ENCODE peak calls at places on chromosomes 5 and 9, in ten cellular contexts. One of them, this sample, is unnamed.

GRCh38 chr5:67047180-67047579 is 149.4 kb downstream of the CD180 start:
- DNase-seq in mucosa of descending colon: peak; percentile 43
- DNase-seq in HFFc6: no peak
- DNase-seq in body of pancreas: peak; percentile 37
- DNase-seq in foreskin keratinocyte: no peak
- DNase-seq in lower leg skin: peak; percentile 82
- DNase-seq in AG04449: no peak
- DNase-seq in adrenal gland: peak; percentile 52
- DNase-seq in RWPE1: no peak
- DNase-seq in GM10248: no peak
- DNase-seq in this sample: no peak

GRCh38 chr9:88748566-88749238 is 213.7 kb downstream of the NXNL2 start:
- DNase-seq in mucosa of descending colon: no peak
- DNase-seq in HFFc6: peak; percentile 65
- DNase-seq in body of pancreas: no peak
- DNase-seq in foreskin keratinocyte: no peak
- DNase-seq in lower leg skin: no peak
- DNase-seq in AG04449: no peak
- DNase-seq in adrenal gland: no peak
- DNase-seq in RWPE1: no peak
- DNase-seq in GM10248: no peak
- DNase-seq in this sample: no peak

GRCh38 chr5:131224387-131225191 is 39.3 kb upstream of the CDC42SE2 start:
- DNase-seq in mucosa of descending colon: peak; percentile 62
- DNase-seq in HFFc6: no peak
- DNase-seq in body of pancreas: peak; percentile 15
- DNase-seq in foreskin keratinocyte: no peak
- DNase-seq in lower leg skin: no peak
- DNase-seq in AG04449: no peak
- DNase-seq in adrenal gland: peak; percentile 26
- DNase-seq in RWPE1: no peak
- DNase-seq in GM10248: peak; percentile 61
- DNase-seq in this sample: no peak

GRCh38 chr9:131678499-131679111 is 61.3 kb downstream of the RAPGEF1 start:
- DNase-seq in mucosa of descending colon: peak; percentile 64
- DNase-seq in HFFc6: peak; percentile 95
- DNase-seq in body of pancreas: peak; percentile 72
- DNase-seq in foreskin keratinocyte: peak; percentile 94
- DNase-seq in lower leg skin: peak; percentile 93
- DNase-seq in AG04449: peak; percentile 88
- DNase-seq in adrenal gland: peak; percentile 80
- DNase-seq in RWPE1: peak; percentile 100
- DNase-seq in GM10248: peak; percentile 87
- DNase-seq in this sample: no peak

GRCh38 chr9:133571896-133572595 is 37.1 kb downstream of the FAM163B start:
- DNase-seq in mucosa of descending colon: no peak
- DNase-seq in HFFc6: no peak
- DNase-seq in body of pancreas: no peak
- DNase-seq in foreskin keratinocyte: no peak
- DNase-seq in lower leg skin: no peak
- DNase-seq in AG04449: no peak
- DNase-seq in adrenal gland: no peak
- DNase-seq in RWPE1: no peak
- DNase-seq in GM10248: no peak
- DNase-seq in this sample: no peak

GRCh38 chr5:89071101-89071940 is 188.3 kb upstream of the MEF2C start:
- DNase-seq in mucosa of descending colon: no peak
- DNase-seq in HFFc6: no peak
- DNase-seq in body of pancreas: no peak
- DNase-seq in foreskin keratinocyte: no peak
- DNase-seq in lower leg skin: no peak
- DNase-seq in AG04449: no peak
- DNase-seq in adrenal gland: no peak
- DNase-seq in RWPE1: no peak
- DNase-seq in GM10248: peak; percentile 29
- DNase-seq in this sample: no peak

GRCh38 chr5:76401801-76402250 is 1.3 kb upstream of the IQGAP2 start:
- DNase-seq in mucosa of descending colon: peak; percentile 42
- DNase-seq in HFFc6: no peak
- DNase-seq in body of pancreas: no peak
- DNase-seq in foreskin keratinocyte: no peak
- DNase-seq in lower leg skin: no peak
- DNase-seq in AG04449: no peak
- DNase-seq in adrenal gland: peak; percentile 31
- DNase-seq in RWPE1: no peak
- DNase-seq in GM10248: peak; percentile 31
- DNase-seq in this sample: no peak

GRCh38 chr5:102531506-102531905 is 32.7 kb upstream of the SLCO6A1 start:
- DNase-seq in mucosa of descending colon: no peak
- DNase-seq in HFFc6: no peak
- DNase-seq in body of pancreas: no peak
- DNase-seq in foreskin keratinocyte: no peak
- DNase-seq in lower leg skin: no peak
- DNase-seq in AG04449: no peak
- DNase-seq in adrenal gland: no peak
- DNase-seq in RWPE1: no peak
- DNase-seq in GM10248: no peak
- DNase-seq in this sample: no peak

GRCh38 chr9:33939924-33940874 is 108.5 kb downstream of the UBAP2 start:
- DNase-seq in mucosa of descending colon: peak; percentile 51
- DNase-seq in HFFc6: no peak
- DNase-seq in body of pancreas: no peak
- DNase-seq in foreskin keratinocyte: peak; percentile 21
- DNase-seq in lower leg skin: no peak
- DNase-seq in AG04449: no peak
- DNase-seq in adrenal gland: no peak
- DNase-seq in RWPE1: no peak
- DNase-seq in GM10248: no peak
- DNase-seq in this sample: no peak

GRCh38 chr9:35537898-35538297 is 48.0 kb downstream of the RUSC2 start:
- DNase-seq in mucosa of descending colon: peak; percentile 19
- DNase-seq in HFFc6: no peak
- DNase-seq in body of pancreas: no peak
- DNase-seq in foreskin keratinocyte: no peak
- DNase-seq in lower leg skin: peak; percentile 85
- DNase-seq in AG04449: no peak
- DNase-seq in adrenal gland: no peak
- DNase-seq in RWPE1: no peak
- DNase-seq in GM10248: no peak
- DNase-seq in this sample: no peak

GRCh38 chr9:96193356-96193755 is 108.6 kb downstream of the HSD17B3 start:
- DNase-seq in mucosa of descending colon: no peak
- DNase-seq in HFFc6: no peak
- DNase-seq in body of pancreas: no peak
- DNase-seq in foreskin keratinocyte: no peak
- DNase-seq in lower leg skin: no peak
- DNase-seq in AG04449: no peak
- DNase-seq in adrenal gland: no peak
- DNase-seq in RWPE1: no peak
- DNase-seq in GM10248: no peak
- DNase-seq in this sample: no peak

GRCh38 chr9:135213566-135213965 is 126.1 kb downstream of the OLFM1 start:
- DNase-seq in mucosa of descending colon: no peak
- DNase-seq in HFFc6: no peak
- DNase-seq in body of pancreas: peak; percentile 3
- DNase-seq in foreskin keratinocyte: no peak
- DNase-seq in lower leg skin: no peak
- DNase-seq in AG04449: no peak
- DNase-seq in adrenal gland: no peak
- DNase-seq in RWPE1: no peak
- DNase-seq in GM10248: no peak
- DNase-seq in this sample: no peak

GRCh38 chr5:146048994-146049703 is 56.2 kb downstream of the PLAC8L1 start:
- DNase-seq in mucosa of descending colon: peak; percentile 77
- DNase-seq in HFFc6: peak; percentile 70
- DNase-seq in body of pancreas: peak; percentile 56
- DNase-seq in foreskin keratinocyte: peak; percentile 59
- DNase-seq in lower leg skin: no peak
- DNase-seq in AG04449: peak; percentile 46
- DNase-seq in adrenal gland: peak; percentile 57
- DNase-seq in RWPE1: peak; percentile 92
- DNase-seq in GM10248: peak; percentile 48
- DNase-seq in this sample: no peak

GRCh38 chr5:138177936-138178515 is 404 bp downstream of the BRD8 start:
- DNase-seq in mucosa of descending colon: peak; percentile 71
- DNase-seq in HFFc6: peak; percentile 9
- DNase-seq in body of pancreas: no peak
- DNase-seq in foreskin keratinocyte: peak; percentile 23
- DNase-seq in lower leg skin: no peak
- DNase-seq in AG04449: no peak
- DNase-seq in adrenal gland: peak; percentile 33
- DNase-seq in RWPE1: peak; percentile 73
- DNase-seq in GM10248: peak; percentile 58
- DNase-seq in this sample: no peak

GRCh38 chr5:63053019-63053638 is 474.5 kb downstream of the LRRC70 start:
- DNase-seq in mucosa of descending colon: no peak
- DNase-seq in HFFc6: no peak
- DNase-seq in body of pancreas: peak; percentile 47
- DNase-seq in foreskin keratinocyte: no peak
- DNase-seq in lower leg skin: no peak
- DNase-seq in AG04449: no peak
- DNase-seq in adrenal gland: no peak
- DNase-seq in RWPE1: no peak
- DNase-seq in GM10248: no peak
- DNase-seq in this sample: no peak

GRCh38 chr5:134142088-134142487 is 27.6 kb downstream of the TCF7 start:
- DNase-seq in mucosa of descending colon: no peak
- DNase-seq in HFFc6: no peak
- DNase-seq in body of pancreas: peak; percentile 9
- DNase-seq in foreskin keratinocyte: no peak
- DNase-seq in lower leg skin: peak; percentile 45
- DNase-seq in AG04449: no peak
- DNase-seq in adrenal gland: peak; percentile 20
- DNase-seq in RWPE1: no peak
- DNase-seq in GM10248: no peak
- DNase-seq in this sample: peak; percentile 65

GRCh38 chr5:134139891-134140469 is 25.5 kb downstream of the TCF7 start:
- DNase-seq in mucosa of descending colon: peak; percentile 2
- DNase-seq in HFFc6: no peak
- DNase-seq in body of pancreas: peak; percentile 6
- DNase-seq in foreskin keratinocyte: no peak
- DNase-seq in lower leg skin: peak; percentile 81
- DNase-seq in AG04449: no peak
- DNase-seq in adrenal gland: peak; percentile 17
- DNase-seq in RWPE1: no peak
- DNase-seq in GM10248: no peak
- DNase-seq in this sample: peak; percentile 52

GRCh38 chr5:134142806-134143205 is 28.3 kb downstream of the TCF7 start:
- DNase-seq in mucosa of descending colon: no peak
- DNase-seq in HFFc6: no peak
- DNase-seq in body of pancreas: no peak
- DNase-seq in foreskin keratinocyte: no peak
- DNase-seq in lower leg skin: peak; percentile 72
- DNase-seq in AG04449: no peak
- DNase-seq in adrenal gland: peak; percentile 21
- DNase-seq in RWPE1: no peak
- DNase-seq in GM10248: no peak
- DNase-seq in this sample: peak; percentile 62

GRCh38 chr5:134140530-134141201 is 26.2 kb downstream of the TCF7 start:
- DNase-seq in mucosa of descending colon: peak; percentile 81
- DNase-seq in HFFc6: peak; percentile 70
- DNase-seq in body of pancreas: peak; percentile 78
- DNase-seq in foreskin keratinocyte: peak; percentile 86
- DNase-seq in lower leg skin: peak; percentile 91
- DNase-seq in AG04449: peak; percentile 4
- DNase-seq in adrenal gland: peak; percentile 92
- DNase-seq in RWPE1: peak; percentile 93
- DNase-seq in GM10248: peak; percentile 74
- DNase-seq in this sample: peak; percentile 75

GRCh38 chr5:134141346-134142050 is 27.0 kb downstream of the TCF7 start:
- DNase-seq in mucosa of descending colon: no peak
- DNase-seq in HFFc6: peak; percentile 19
- DNase-seq in body of pancreas: peak; percentile 6
- DNase-seq in foreskin keratinocyte: no peak
- DNase-seq in lower leg skin: peak; percentile 68
- DNase-seq in AG04449: no peak
- DNase-seq in adrenal gland: peak; percentile 20
- DNase-seq in RWPE1: no peak
- DNase-seq in GM10248: no peak
- DNase-seq in this sample: peak; percentile 59
- TF ChIP-seq CTCF in mucosa of descending colon: no peak
- TF ChIP-seq CTCF in HFFc6: no peak
- TF ChIP-seq CTCF in body of pancreas: peak; percentile 5
- TF ChIP-seq CTCF in foreskin keratinocyte: peak; percentile 40
- TF ChIP-seq CTCF in lower leg skin: no peak
- TF ChIP-seq CTCF in AG04449: peak; percentile 44
- TF ChIP-seq CTCF in adrenal gland: no peak
- TF ChIP-seq CTCF in RWPE1: no peak
- TF ChIP-seq CTCF in GM10248: peak; percentile 24
- TF ChIP-seq CTCF in this sample: no peak

DNA sequence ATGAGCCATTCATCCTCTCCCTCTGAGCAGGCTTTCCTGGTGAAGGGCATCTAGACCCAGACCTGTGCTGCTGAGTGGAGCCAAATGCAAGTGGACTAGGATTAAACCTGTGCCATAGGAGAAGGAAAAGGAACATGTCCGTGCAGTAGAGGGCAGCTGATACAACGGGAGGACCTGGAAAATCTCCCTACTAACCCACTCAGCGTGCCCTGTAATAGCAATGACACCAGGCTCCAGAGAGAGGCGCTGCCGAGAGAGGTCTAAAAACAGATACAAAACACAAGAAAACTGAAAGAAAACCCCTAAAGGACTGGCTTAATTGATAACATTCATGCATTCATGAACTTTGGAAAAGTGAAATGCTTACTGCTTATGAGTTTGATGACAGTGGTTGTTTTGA is 60.8 kb downstream of the PFDN1 start:
- DNase-seq in mucosa of descending colon: no peak
- DNase-seq in HFFc6: no peak
- DNase-seq in body of pancreas: no peak
- DNase-seq in foreskin keratinocyte: no peak
- DNase-seq in lower leg skin: no peak
- DNase-seq in AG04449: no peak
- DNase-seq in adrenal gland: no peak
- DNase-seq in RWPE1: no peak
- DNase-seq in GM10248: no peak
- DNase-seq in this sample: no peak
- TF ChIP-seq CTCF in mucosa of descending colon: no peak
- TF ChIP-seq CTCF in HFFc6: no peak
- TF ChIP-seq CTCF in body of pancreas: no peak
- TF ChIP-seq CTCF in foreskin keratinocyte: peak; percentile 30
- TF ChIP-seq CTCF in lower leg skin: no peak
- TF ChIP-seq CTCF in AG04449: no peak
- TF ChIP-seq CTCF in adrenal gland: no peak
- TF ChIP-seq CTCF in RWPE1: no peak
- TF ChIP-seq CTCF in GM10248: no peak
- TF ChIP-seq CTCF in this sample: peak; percentile 12

GRCh38 chr5:167576126-167576525 is 715.3 kb upstream of the WWC1 start:
- DNase-seq in mucosa of descending colon: no peak
- DNase-seq in HFFc6: no peak
- DNase-seq in body of pancreas: no peak
- DNase-seq in foreskin keratinocyte: no peak
- DNase-seq in lower leg skin: no peak
- DNase-seq in AG04449: no peak
- DNase-seq in adrenal gland: no peak
- DNase-seq in RWPE1: no peak
- DNase-seq in GM10248: no peak
- DNase-seq in this sample: no peak
- TF ChIP-seq CTCF in mucosa of descending colon: no peak
- TF ChIP-seq CTCF in HFFc6: peak; percentile 25
- TF ChIP-seq CTCF in body of pancreas: no peak
- TF ChIP-seq CTCF in foreskin keratinocyte: peak; percentile 39
- TF ChIP-seq CTCF in lower leg skin: no peak
- TF ChIP-seq CTCF in AG04449: no peak
- TF ChIP-seq CTCF in adrenal gland: no peak
- TF ChIP-seq CTCF in RWPE1: peak; percentile 20
- TF ChIP-seq CTCF in GM10248: no peak
- TF ChIP-seq CTCF in this sample: peak; percentile 25

GRCh38 chr5:147690595-147690994 is 91.9 kb downstream of the JAKMIP2 start:
- DNase-seq in mucosa of descending colon: peak; percentile 23
- DNase-seq in HFFc6: no peak
- DNase-seq in body of pancreas: peak; percentile 22
- DNase-seq in foreskin keratinocyte: peak; percentile 55
- DNase-seq in lower leg skin: no peak
- DNase-seq in AG04449: no peak
- DNase-seq in adrenal gland: no peak
- DNase-seq in RWPE1: peak; percentile 29
- DNase-seq in GM10248: no peak
- DNase-seq in this sample: no peak
- TF ChIP-seq CTCF in mucosa of descending colon: no peak
- TF ChIP-seq CTCF in HFFc6: no peak
- TF ChIP-seq CTCF in body of pancreas: peak; percentile 41
- TF ChIP-seq CTCF in foreskin keratinocyte: peak; percentile 43
- TF ChIP-seq CTCF in lower leg skin: no peak
- TF ChIP-seq CTCF in AG04449: no peak
- TF ChIP-seq CTCF in adrenal gland: no peak
- TF ChIP-seq CTCF in RWPE1: no peak
- TF ChIP-seq CTCF in GM10248: no peak
- TF ChIP-seq CTCF in this sample: peak; percentile 19

This sample was measured in type B pancreatic cell.